ENCODE peak calls at places on chromosomes 1 and 21, in four cellular contexts. One of them, this sample, is unnamed.

GRCh38 chr1:197041486-197042353 is 25.3 kb downstream of the F13B start:
- DNase-seq in mammary epithelial cell: peak
- DNase-seq in T follicular helper cell: no peak
- DNase-seq in stimulated activated CD8-positive, alpha-beta memory T cell treated with anti-CD3 and anti-CD28 coated beads, Interleukin-7, amount 100 ng/mL, for 4 hours: no peak
- DNase-seq in this sample: no peak

GRCh38 chr1:201508809-201509208 is 1.9 kb upstream of the CSRP1 start:
- DNase-seq in mammary epithelial cell: no peak
- DNase-seq in T follicular helper cell: no peak
- DNase-seq in stimulated activated CD8-positive, alpha-beta memory T cell treated with anti-CD3 and anti-CD28 coated beads, Interleukin-7, amount 100 ng/mL, for 4 hours: no peak
- DNase-seq in this sample: no peak

GRCh38 chr1:226526801-226527595 is 21.6 kb upstream of the STUM start:
- DNase-seq in T follicular helper cell: no peak
- DNase-seq in mammary epithelial cell: no peak
- DNase-seq in stimulated activated CD8-positive, alpha-beta memory T cell treated with anti-CD3 and anti-CD28 coated beads, Interleukin-7, amount 100 ng/mL, for 4 hours: no peak
- DNase-seq in this sample: no peak

GRCh38 chr21:45970674-45971486 is 10.7 kb upstream of the COL6A1 start:
- DNase-seq in T follicular helper cell: no peak
- DNase-seq in mammary epithelial cell: no peak
- DNase-seq in stimulated activated CD8-positive, alpha-beta memory T cell treated with anti-CD3 and anti-CD28 coated beads, Interleukin-7, amount 100 ng/mL, for 4 hours: no peak
- DNase-seq in this sample: no peak

GRCh38 chr21:43364851-43365424 is 62.0 kb downstream of the SIK1 start:
- DNase-seq in T follicular helper cell: no peak
- DNase-seq in mammary epithelial cell: no peak
- DNase-seq in stimulated activated CD8-positive, alpha-beta memory T cell treated with anti-CD3 and anti-CD28 coated beads, Interleukin-7, amount 100 ng/mL, for 4 hours: no peak
- DNase-seq in this sample: no peak

GRCh38 chr1:12460911-12461621 is 156.9 kb downstream of the DHRS3 start:
- DNase-seq in T follicular helper cell: no peak
- DNase-seq in stimulated activated CD8-positive, alpha-beta memory T cell treated with anti-CD3 and anti-CD28 coated beads, Interleukin-7, amount 100 ng/mL, for 4 hours: no peak
- DNase-seq in mammary epithelial cell: no peak
- DNase-seq in this sample: no peak

GRCh38 chr1:31944205-31945089 is 6.3 kb upstream of the PTP4A2 start:
- DNase-seq in T follicular helper cell: peak
- DNase-seq in mammary epithelial cell: no peak
- DNase-seq in stimulated activated CD8-positive, alpha-beta memory T cell treated with anti-CD3 and anti-CD28 coated beads, Interleukin-7, amount 100 ng/mL, for 4 hours: peak
- DNase-seq in this sample: peak

GRCh38 chr21:14056771-14057191 is 154.0 kb downstream of the LIPI start:
- DNase-seq in stimulated activated CD8-positive, alpha-beta memory T cell treated with anti-CD3 and anti-CD28 coated beads, Interleukin-7, amount 100 ng/mL, for 4 hours: no peak
- DNase-seq in mammary epithelial cell: no peak
- DNase-seq in T follicular helper cell: no peak
- DNase-seq in this sample: no peak

GRCh38 chr1:173914366-173914871 is 2.7 kb downstream of the SERPINC1 start:
- DNase-seq in T follicular helper cell: no peak
- DNase-seq in stimulated activated CD8-positive, alpha-beta memory T cell treated with anti-CD3 and anti-CD28 coated beads, Interleukin-7, amount 100 ng/mL, for 4 hours: no peak
- DNase-seq in mammary epithelial cell: peak
- DNase-seq in this sample: no peak

GRCh38 chr1:2983706-2984398 is 37.4 kb upstream of the ACTRT2 start:
- DNase-seq in stimulated activated CD8-positive, alpha-beta memory T cell treated with anti-CD3 and anti-CD28 coated beads, Interleukin-7, amount 100 ng/mL, for 4 hours: no peak
- DNase-seq in mammary epithelial cell: no peak
- DNase-seq in T follicular helper cell: no peak
- DNase-seq in this sample: no peak

GRCh38 chr21:45582128-45582527 is 39.9 kb upstream of the SLC19A1 start:
- DNase-seq in stimulated activated CD8-positive, alpha-beta memory T cell treated with anti-CD3 and anti-CD28 coated beads, Interleukin-7, amount 100 ng/mL, for 4 hours: no peak
- DNase-seq in T follicular helper cell: no peak
- DNase-seq in mammary epithelial cell: no peak
- DNase-seq in this sample: no peak

GRCh38 chr1:19086176-19086875 is 123.7 kb downstream of the UBR4 start:
- DNase-seq in stimulated activated CD8-positive, alpha-beta memory T cell treated with anti-CD3 and anti-CD28 coated beads, Interleukin-7, amount 100 ng/mL, for 4 hours: no peak
- DNase-seq in T follicular helper cell: no peak
- DNase-seq in mammary epithelial cell: no peak
- DNase-seq in this sample: no peak